ENCODE peak calls at places on chromosomes 16 and 17, in four cellular contexts. R is tibial artery, F is GM12891, A is non-pigmented ciliary epithelial cell. O is an unnamed sample.
A peak's percentile ranks its signal among the peaks of the same experiment; 100 is the strongest.

GRCh38 chr16:14405611-14406537 is 224.2 kb downstream of the PARN start:
- DNase-seq in A (no peak), F (peak; percentile 53), R (peak; percentile 62), O (no peak)

GRCh38 chr17:78745407-78746088 is 36.5 kb downstream of the CYTH1 start:
- DNase-seq in R (no peak), A (no peak), F (no peak), O (no peak)

GRCh38 chr16:85523602-85524364 is 89.3 kb upstream of the GSE1 start:
- DNase-seq in F (no peak), A (no peak), R (no peak), O (peak; percentile 85)

GRCh38 chr16:19502395-19503131 is 19.3 kb downstream of the GDE1 start:
- DNase-seq in R (peak; percentile 60), A (no peak), F (no peak), O (no peak)

GRCh38 chr17:38674013-38674748 is 576 bp downstream of the EPOP start:
- DNase-seq in F (peak; percentile 35), R (no peak), A (no peak), O (no peak)

GRCh38 chr16:56409195-56409594 is 16.1 kb downstream of the AMFR start:
- DNase-seq in A (no peak), R (no peak), F (no peak), O (no peak)

GRCh38 chr16:85461814-85462404 is 151.2 kb upstream of the GSE1 start:
- DNase-seq in A (peak; percentile 8), R (no peak), F (no peak), O (peak; percentile 80)

GRCh38 chr17:6508026-6508425 is 48.3 kb downstream of the PITPNM3 start:
- DNase-seq in R (no peak), A (no peak), F (no peak), O (no peak)